ENCODE peak calls at places on chromosomes 2 and 18, in six cellular contexts. B is cardiac fibroblast; Z is foreskin fibroblast; L is HL-60; C is naive thymus-derived CD4-positive, alpha-beta T cell; G is NT2/D1. O is an unnamed sample.

GRCh38 chr2:185511925-185512324 is 226.7 kb upstream of the FSIP2 start:
- DNase-seq in G (no peak), Z (no peak), C (no peak), L (no peak), B (no peak), O (no peak)

GRCh38 chr2:68791914-68792313 is 57.3 kb downstream of the ARHGAP25 start:
- DNase-seq in C (no peak), G (no peak), Z (no peak), B (no peak), L (no peak), O (no peak)

GRCh38 chr2:166104773-166105172 is 23.0 kb downstream of the SCN1A start:
- DNase-seq in L (no peak), C (no peak), B (peak; percentile 40), Z (no peak), G (no peak), O (no peak)

GRCh38 chr2:222264791-222265320 is 33.9 kb downstream of the PAX3 start:
- DNase-seq in Z (peak; percentile 59), G (no peak), L (no peak), B (no peak), C (no peak), O (no peak)

GRCh38 chr2:129459200-129459876 is 520.1 kb upstream of the RAB6C start:
- DNase-seq in G (no peak), B (no peak), Z (no peak), C (no peak), L (no peak), O (no peak)

GRCh38 chr2:64943387-64944150 is 45.6 kb upstream of the SLC1A4 start:
- DNase-seq in L (no peak), B (peak; percentile 62), Z (peak; percentile 64), G (no peak), C (no peak), O (no peak)

GRCh38 chr2:19496646-19497045 is 138.2 kb upstream of the OSR1 start:
- DNase-seq in C (no peak), G (no peak), B (no peak), Z (no peak), L (no peak), O (no peak)

GRCh38 chr18:77203071-77203470 is 46.6 kb upstream of the GALR1 start:
- DNase-seq in G (no peak), L (no peak), C (no peak), Z (peak; percentile 25), B (peak; percentile 27), O (no peak)

GRCh38 chr2:228725031-228725430 is 543.5 kb upstream of the SPHKAP start:
- DNase-seq in G (no peak), L (no peak), Z (no peak), B (no peak), C (no peak), O (no peak)

GRCh38 chr2:29920631-29921559 is 491 bp downstream of the ALK start:
- DNase-seq in G (no peak), L (no peak), C (no peak), Z (peak; percentile 48), B (peak; percentile 9), O (peak; percentile 15)

GRCh38 chr2:61885896-61886603 is 2.4 kb downstream of the CCT4 start:
- DNase-seq in G (no peak), L (no peak), B (no peak), Z (no peak), C (no peak), O (no peak)

GRCh38 chr2:61887684-61888303 is 662 bp downstream of the CCT4 start:
- DNase-seq in G (no peak), L (no peak), Z (peak; percentile 64), B (peak; percentile 51), C (no peak), O (no peak)

DNA sequence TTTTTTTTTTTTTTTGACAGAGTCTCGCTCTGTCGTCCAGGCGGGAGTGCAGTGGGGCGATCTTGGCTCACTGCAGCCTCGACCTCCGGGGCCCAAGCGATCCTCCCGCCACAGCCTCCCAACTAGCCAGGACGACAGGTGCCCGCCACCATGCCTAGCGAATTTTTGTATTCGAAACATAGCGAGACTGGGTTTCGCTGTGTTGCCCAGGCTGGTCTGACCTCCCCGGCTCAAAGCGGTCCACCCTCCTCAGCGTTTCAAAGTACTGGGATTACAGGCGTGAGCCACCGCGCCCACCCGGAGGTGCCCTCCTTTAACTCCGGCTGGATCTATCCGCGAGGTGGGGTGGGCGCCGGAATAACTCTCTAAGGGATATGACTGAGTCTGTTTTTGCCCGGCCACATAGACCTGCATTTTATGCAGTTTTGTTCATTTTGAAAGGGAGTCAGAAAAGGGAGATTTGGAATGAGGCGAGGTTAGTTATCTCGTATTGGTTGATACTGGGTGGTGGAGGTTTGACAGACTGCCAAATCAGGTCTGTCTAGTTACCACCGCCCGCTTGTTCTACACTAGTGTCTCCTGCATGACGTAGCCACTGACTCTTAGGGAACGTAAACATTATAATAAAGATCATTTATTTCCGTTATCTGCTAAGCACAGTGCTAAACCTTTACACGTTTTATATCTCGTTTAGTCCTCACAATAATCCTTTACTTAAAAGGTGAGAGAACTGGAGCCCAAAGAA is 928 bp upstream of the CCT4 start:
- DNase-seq in Z (no peak), C (no peak), G (no peak), B (no peak), L (no peak), O (peak; percentile 27)
- H3K4me3 ChIP-seq in Z (peak overlapping the region; percentile 70), C (peak overlapping the region; percentile 92), G (no peak overlapping the region), B (peak overlapping the region; percentile 70), L (peak overlapping the region; percentile 75), O (peak overlapping the region; percentile 96)

DNA sequence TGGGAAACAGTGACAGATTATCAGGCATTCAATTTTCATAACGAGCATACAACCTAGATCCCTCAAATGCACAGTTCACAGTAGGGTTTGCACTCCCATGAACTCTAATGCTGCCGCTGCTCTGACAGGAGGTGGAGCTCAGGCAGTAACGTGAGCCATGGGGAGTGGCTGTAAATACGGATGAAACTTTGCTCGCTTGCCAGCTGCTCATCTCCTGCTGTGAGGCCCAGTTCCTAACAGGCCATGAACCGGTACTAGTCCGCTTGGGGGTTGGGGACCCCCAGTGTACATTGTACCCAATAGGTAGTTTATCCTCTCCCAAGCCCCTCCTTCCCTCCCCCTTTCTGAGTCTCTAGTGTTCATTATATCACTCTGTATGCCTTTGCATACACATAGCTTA is 94.6 kb downstream of the PTH2R start:
- DNase-seq in G (no peak), C (no peak), L (no peak), Z (no peak), B (no peak), O (no peak)
- H3K4me3 ChIP-seq in G (no peak overlapping the region), C (no peak overlapping the region), L (no peak overlapping the region), Z (no peak overlapping the region), B (no peak overlapping the region), O (no peak overlapping the region)

DNA sequence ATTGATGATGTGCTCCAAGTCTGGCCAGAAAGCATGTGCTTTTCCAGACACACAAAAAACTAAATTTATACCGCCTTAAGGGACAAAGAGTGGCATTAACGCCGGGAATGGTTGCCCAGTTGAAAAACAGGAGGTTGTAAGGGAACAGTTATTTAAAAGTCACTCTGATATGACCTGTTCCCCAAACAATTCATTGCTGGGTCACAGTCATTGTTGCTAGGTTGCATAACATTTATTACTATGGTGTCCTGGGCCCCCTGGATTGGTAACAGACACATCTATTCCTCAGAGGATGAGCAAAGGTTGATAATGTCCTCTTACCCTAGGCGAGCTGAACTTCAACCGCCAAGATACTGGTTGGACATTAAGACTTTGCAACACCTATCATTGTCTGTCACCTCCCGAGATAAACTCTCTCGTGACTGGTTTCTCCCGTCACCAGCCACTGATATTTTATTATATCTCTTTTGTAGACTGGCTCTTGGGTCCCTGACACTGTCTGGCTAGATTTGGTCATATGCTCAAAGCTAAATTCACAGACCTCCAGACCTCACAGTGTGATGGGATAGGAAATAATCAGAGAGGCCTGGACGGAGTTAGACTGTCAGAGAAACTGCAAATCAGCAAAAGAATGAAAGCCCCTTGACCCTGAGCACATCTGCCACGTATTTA is 361.3 kb downstream of the ZNF521 start:
- DNase-seq in L (no peak), Z (peak; percentile 13), B (no peak), C (no peak), G (no peak), O (no peak)
- H3K4me3 ChIP-seq in L (no peak overlapping the region), Z (no peak overlapping the region), B (no peak overlapping the region), C (no peak overlapping the region), G (no peak overlapping the region), O (no peak overlapping the region)

DNA sequence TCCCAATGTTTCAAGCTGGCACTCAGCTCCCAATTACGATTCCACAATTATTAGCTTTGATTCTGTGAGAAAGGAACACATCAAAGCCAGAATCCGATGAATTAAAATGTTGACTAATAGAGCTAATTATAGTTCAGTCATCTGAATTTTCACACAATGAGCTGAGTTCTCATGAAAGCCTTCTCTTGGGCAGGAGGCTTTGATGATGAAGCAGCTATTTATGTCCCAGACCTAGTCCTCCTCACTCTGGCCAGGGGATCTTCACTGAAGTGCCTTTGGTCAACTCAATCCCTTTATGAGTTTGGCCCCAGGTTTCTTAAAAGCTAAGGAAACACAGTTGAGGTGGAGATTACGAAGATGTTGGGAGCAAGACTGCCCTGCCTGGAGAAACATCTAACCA is 74.7 kb upstream of the PPM1B start:
- DNase-seq in C (no peak), L (no peak), Z (no peak), G (no peak), B (no peak), O (no peak)
- H3K4me3 ChIP-seq in C (no peak overlapping the region), L (no peak overlapping the region), Z (no peak overlapping the region), G (no peak overlapping the region), B (no peak overlapping the region), O (no peak overlapping the region)

GRCh38 chr2:211709394-211709793 is 829.2 kb downstream of the ERBB4 start:
- DNase-seq in B (no peak), G (no peak), Z (no peak), C (no peak), L (peak; percentile 33), O (no peak)
- H3K4me3 ChIP-seq in B (no peak overlapping the region), G (no peak overlapping the region), Z (no peak overlapping the region), C (no peak overlapping the region), L (no peak overlapping the region), O (no peak overlapping the region)